ENCODE peak calls at places on chromosomes 4 and X, in nine cellular contexts. One of them, this sample, is unnamed.

GRCh38 chr4:1559896-1560650 is 124.0 kb downstream of the FAM53A start:
- DNase-seq in activated CD8-positive, alpha-beta memory T cell treated with anti-CD3 and anti-CD28 coated beads, Interleukin-2, amount 50 U/mL, for 48 hours: no peak
- DNase-seq in M059J: no peak
- DNase-seq in EL: no peak
- DNase-seq in fibroblast of lung: no peak
- DNase-seq in ecto neural progenitor cell: no peak
- DNase-seq in WERI-Rb-1: no peak
- DNase-seq in uterus: no peak
- DNase-seq in heart right ventricle: no peak
- DNase-seq in this sample: no peak

GRCh38 chr4:71860643-71861042 is 76.8 kb upstream of the GC start:
- DNase-seq in activated CD8-positive, alpha-beta memory T cell treated with anti-CD3 and anti-CD28 coated beads, Interleukin-2, amount 50 U/mL, for 48 hours: no peak
- DNase-seq in M059J: no peak
- DNase-seq in EL: peak
- DNase-seq in fibroblast of lung: no peak
- DNase-seq in ecto neural progenitor cell: no peak
- DNase-seq in WERI-Rb-1: no peak
- DNase-seq in uterus: no peak
- DNase-seq in heart right ventricle: no peak
- DNase-seq in this sample: no peak

GRCh38 chrX:77009691-77010090 is 437.5 kb upstream of the FGF16 start:
- DNase-seq in activated CD8-positive, alpha-beta memory T cell treated with anti-CD3 and anti-CD28 coated beads, Interleukin-2, amount 50 U/mL, for 48 hours: no peak
- DNase-seq in M059J: peak
- DNase-seq in EL: no peak
- DNase-seq in fibroblast of lung: peak
- DNase-seq in ecto neural progenitor cell: no peak
- DNase-seq in WERI-Rb-1: no peak
- DNase-seq in uterus: no peak
- DNase-seq in heart right ventricle: no peak
- DNase-seq in this sample: peak

GRCh38 chr4:152699313-152699712 is 19.5 kb upstream of the TMEM154 start:
- DNase-seq in activated CD8-positive, alpha-beta memory T cell treated with anti-CD3 and anti-CD28 coated beads, Interleukin-2, amount 50 U/mL, for 48 hours: no peak
- DNase-seq in M059J: no peak
- DNase-seq in EL: no peak
- DNase-seq in fibroblast of lung: no peak
- DNase-seq in ecto neural progenitor cell: no peak
- DNase-seq in WERI-Rb-1: no peak
- DNase-seq in uterus: no peak
- DNase-seq in heart right ventricle: no peak
- DNase-seq in this sample: no peak

GRCh38 chr4:74317616-74318256 is 9.5 kb downstream of the EPGN start:
- DNase-seq in activated CD8-positive, alpha-beta memory T cell treated with anti-CD3 and anti-CD28 coated beads, Interleukin-2, amount 50 U/mL, for 48 hours: no peak
- DNase-seq in M059J: no peak
- DNase-seq in EL: no peak
- DNase-seq in fibroblast of lung: no peak
- DNase-seq in ecto neural progenitor cell: no peak
- DNase-seq in WERI-Rb-1: no peak
- DNase-seq in uterus: no peak
- DNase-seq in heart right ventricle: no peak
- DNase-seq in this sample: no peak

GRCh38 chr4:83603130-83603529 is 67.2 kb downstream of the GPAT3 start:
- DNase-seq in activated CD8-positive, alpha-beta memory T cell treated with anti-CD3 and anti-CD28 coated beads, Interleukin-2, amount 50 U/mL, for 48 hours: no peak
- DNase-seq in M059J: no peak
- DNase-seq in EL: no peak
- DNase-seq in fibroblast of lung: no peak
- DNase-seq in ecto neural progenitor cell: no peak
- DNase-seq in WERI-Rb-1: no peak
- DNase-seq in uterus: no peak
- DNase-seq in heart right ventricle: no peak
- DNase-seq in this sample: no peak

GRCh38 chr4:155780773-155781172 is 22.0 kb downstream of the GUCY1B1 start:
- DNase-seq in activated CD8-positive, alpha-beta memory T cell treated with anti-CD3 and anti-CD28 coated beads, Interleukin-2, amount 50 U/mL, for 48 hours: no peak
- DNase-seq in M059J: peak
- DNase-seq in EL: no peak
- DNase-seq in fibroblast of lung: peak
- DNase-seq in ecto neural progenitor cell: no peak
- DNase-seq in WERI-Rb-1: no peak
- DNase-seq in uterus: no peak
- DNase-seq in heart right ventricle: no peak
- DNase-seq in this sample: no peak

GRCh38 chr4:175412161-175412560 is 399.9 kb downstream of the GPM6A start:
- DNase-seq in activated CD8-positive, alpha-beta memory T cell treated with anti-CD3 and anti-CD28 coated beads, Interleukin-2, amount 50 U/mL, for 48 hours: no peak
- DNase-seq in M059J: peak
- DNase-seq in EL: peak
- DNase-seq in fibroblast of lung: peak
- DNase-seq in ecto neural progenitor cell: no peak
- DNase-seq in WERI-Rb-1: no peak
- DNase-seq in uterus: peak
- DNase-seq in heart right ventricle: no peak
- DNase-seq in this sample: peak

This sample was measured in MG63.